ENCODE peak calls at places on chromosome 21, in eight cellular contexts. L is activated CD4-positive, alpha-beta T cell treated with anti-CD3 and anti-CD28 coated beads for 48 hours; Q is EL; X is frontal cortex; I is GOT3; W is kidney glomerular epithelial cell; G is NCI-H146; E is HCT116. A is an unnamed sample.

GRCh38 chr21:39006653-39007417 is 176.4 kb downstream of the PSMG1 start:
- DNase-seq in Q (no peak), I (no peak), E (no peak), X (peak), G (no peak), L (no peak), W (no peak), A (no peak)

GRCh38 chr21:31283025-31283424 is 61.0 kb downstream of the TIAM1 start:
- DNase-seq in X (no peak), G (no peak), E (no peak), I (no peak), W (no peak), Q (no peak), L (no peak), A (no peak)

GRCh38 chr21:42524341-42525227 is 10.9 kb downstream of the SLC37A1 start:
- DNase-seq in L (peak), G (peak), X (peak), E (no peak), I (no peak), Q (no peak), W (no peak), A (peak)

GRCh38 chr21:38220270-38220737 is 36.5 kb upstream of the KCNJ15 start:
- DNase-seq in G (no peak), E (no peak), Q (no peak), I (no peak), L (no peak), X (no peak), W (no peak), A (no peak)

GRCh38 chr21:45985471-45986315 is 4.1 kb downstream of the COL6A1 start:
- DNase-seq in X (no peak), G (no peak), E (no peak), Q (no peak), L (peak), W (no peak), I (no peak), A (no peak)

GRCh38 chr21:37273911-37274690 is 7.0 kb upstream of the VPS26C start:
- DNase-seq in Q (no peak), X (no peak), G (no peak), W (no peak), E (no peak), I (no peak), L (no peak), A (no peak)

GRCh38 chr21:38439957-38440356 is 58.3 kb downstream of the ERG start:
- DNase-seq in G (no peak), W (no peak), I (no peak), X (no peak), L (no peak), E (no peak), Q (no peak), A (no peak)

GRCh38 chr21:35840197-35840799 is 220.0 kb downstream of the SETD4 start:
- DNase-seq in L (peak), X (peak), E (peak), Q (peak), W (peak), G (peak), I (no peak), A (peak)

GRCh38 chr21:31517664-31518402 is 141.7 kb upstream of the SOD1 start:
- DNase-seq in X (no peak), E (no peak), I (no peak), G (no peak), L (no peak), W (no peak), Q (no peak), A (no peak)

GRCh38 chr21:33168886-33169285 is 60.9 kb upstream of the IFNAR2 start:
- DNase-seq in X (no peak), W (no peak), G (no peak), E (no peak), L (no peak), I (no peak), Q (no peak), A (no peak)

GRCh38 chr21:34974162-34974981 is 74.7 kb downstream of the RUNX1 start:
- DNase-seq in E (no peak), L (peak), I (no peak), G (no peak), W (no peak), X (no peak), Q (no peak), A (no peak)

GRCh38 chr21:41836166-41837015 is 42.8 kb downstream of the PRDM15 start:
- DNase-seq in W (no peak), X (no peak), I (no peak), L (no peak), G (no peak), E (no peak), Q (no peak), A (no peak)

GRCh38 chr21:36461918-36462486 is 17.9 kb downstream of the CLDN14 start:
- DNase-seq in W (no peak), E (no peak), X (no peak), L (no peak), I (no peak), G (no peak), Q (no peak), A (no peak)

GRCh38 chr21:36966846-36967657 is 583 bp upstream of the HLCS start:
- DNase-seq in G (peak), W (no peak), L (no peak), Q (no peak), X (no peak), I (no peak), E (no peak), A (no peak)

GRCh38 chr21:44943686-44944550 is 4.1 kb downstream of the SLX9 start:
- DNase-seq in L (no peak), W (no peak), Q (no peak), G (no peak), E (no peak), X (no peak), I (no peak), A (no peak)

GRCh38 chr21:35475006-35475405 is 425.9 kb upstream of the RUNX1 start:
- DNase-seq in L (no peak), I (no peak), Q (peak), X (no peak), W (no peak), G (no peak), E (no peak), A (no peak)

GRCh38 chr21:46191257-46191685 is 7.0 kb upstream of the SPATC1L start:
- DNase-seq in G (no peak), I (no peak), Q (peak), L (no peak), W (peak), X (no peak), E (no peak), A (no peak)

GRCh38 chr21:29465528-29465927 is 166.8 kb downstream of the BACH1 start:
- DNase-seq in Q (no peak), W (no peak), E (no peak), X (no peak), G (no peak), L (no peak), I (no peak), A (no peak)

GRCh38 chr21:39390212-39390765 is 41.4 kb upstream of the HMGN1 start:
- DNase-seq in Q (no peak), I (no peak), E (no peak), X (no peak), G (no peak), L (no peak), W (no peak), A (no peak)

GRCh38 chr21:16588433-16588860 is 858.7 kb downstream of the USP25 start:
- DNase-seq in L (no peak), X (peak), G (no peak), I (peak), W (peak), Q (peak), E (no peak), A (peak)

GRCh38 chr21:45309069-45309521 is 21.4 kb upstream of the POFUT2 start:
- DNase-seq in I (no peak), G (no peak), L (peak), Q (peak), W (peak), E (no peak), X (no peak), A (no peak)

GRCh38 chr21:28899744-28900143 is 92.9 kb downstream of the LTN1 start:
- DNase-seq in X (no peak), E (no peak), W (no peak), Q (peak), G (no peak), L (no peak), I (no peak), A (no peak)

GRCh38 chr21:43694437-43695079 is 24.4 kb upstream of the PDXK start:
- DNase-seq in G (no peak), Q (no peak), L (no peak), W (no peak), X (no peak), I (no peak), E (no peak), A (no peak)

GRCh38 chr21:45386728-45387371 is 18.1 kb upstream of the COL18A1 start:
- DNase-seq in W (peak), G (no peak), L (no peak), E (no peak), X (no peak), Q (peak), I (peak), A (no peak)

GRCh38 chr21:26007911-26008579 is 162.5 kb downstream of the APP start:
- DNase-seq in W (no peak), G (no peak), X (no peak), E (no peak), I (no peak), Q (no peak), L (no peak), A (peak)

GRCh38 chr21:34670220-34670961 is 1.6 kb downstream of the CLIC6 start:
- DNase-seq in I (no peak), E (no peak), Q (peak), L (no peak), W (no peak), G (no peak), X (no peak), A (no peak)

GRCh38 chr21:46128983-46129571 is 26.3 kb downstream of the FTCD start:
- DNase-seq in W (no peak), X (no peak), E (no peak), L (no peak), G (no peak), I (no peak), Q (no peak), A (no peak)

GRCh38 chr21:46193829-46194373 is 9.6 kb upstream of the SPATC1L start:
- DNase-seq in I (no peak), X (no peak), E (no peak), Q (no peak), L (no peak), G (no peak), W (no peak), A (no peak)

GRCh38 chr21:45612096-45613019 is 31.2 kb upstream of the PCBP3 start:
- DNase-seq in X (no peak), G (peak), Q (peak), I (no peak), W (no peak), L (no peak), E (no peak), A (no peak)

GRCh38 chr21:46559291-46559983 is 45.4 kb downstream of the S100B start:
- DNase-seq in Q (no peak), I (no peak), W (no peak), G (no peak), X (no peak), L (peak), E (no peak), A (no peak)

GRCh38 chr21:25039461-25040380 is 567.6 kb downstream of the MRPL39 start:
- DNase-seq in G (peak), X (no peak), L (no peak), Q (no peak), I (no peak), W (peak), E (no peak), A (peak)

GRCh38 chr21:46097826-46098286 is at the start of gene COL6A2:
- DNase-seq in I (peak), X (no peak), E (no peak), G (no peak), L (peak), Q (peak), W (no peak), A (no peak)

GRCh38 chr21:32196001-32196400 is 82.8 kb downstream of the MIS18A start:
- DNase-seq in L (no peak), E (no peak), X (no peak), G (no peak), Q (no peak), W (no peak), I (no peak), A (no peak)

GRCh38 chr21:42615924-42616323 is 37.5 kb upstream of the PDE9A start:
- DNase-seq in L (no peak), Q (no peak), G (no peak), W (no peak), I (no peak), E (no peak), X (no peak), A (no peak)

GRCh38 chr21:44265734-44266270 is 4.1 kb upstream of the DNMT3L start:
- DNase-seq in Q (no peak), W (no peak), I (no peak), E (no peak), L (no peak), X (no peak), G (no peak), A (no peak)

GRCh38 chr21:41375875-41376274 is 14.0 kb downstream of the MX2 start:
- DNase-seq in X (no peak), L (no peak), Q (no peak), I (no peak), W (no peak), E (no peak), G (peak), A (no peak)

A was measured in COR-L47.